ENCODE peak calls at places on chromosomes 6 and 20, in four cellular contexts. B, X, L and Q are unnamed samples.

GRCh38 chr6:156776470-156776840 is 723 bp upstream of the ARID1B start:
- DNase-seq in B (no peak), L (peak), X (no peak), Q (peak)

GRCh38 chr6:161477901-161478425 is 204.1 kb upstream of the AGPAT4 start:
- DNase-seq in X (no peak), B (no peak), L (no peak), Q (no peak)

GRCh38 chr6:144321839-144322591 is 36.9 kb downstream of the UTRN start:
- DNase-seq in L (no peak), B (no peak), X (no peak), Q (no peak)

GRCh38 chr6:158630944-158631616 is 13.5 kb downstream of the DYNLT1 start:
- DNase-seq in X (no peak), L (no peak), B (no peak), Q (no peak)

GRCh38 chr6:10453596-10453995 is 38.7 kb upstream of the TFAP2A start:
- DNase-seq in B (no peak), X (no peak), L (no peak), Q (no peak)

GRCh38 chr6:102517506-102517905 is 1124.0 kb downstream of the GRIK2 start:
- DNase-seq in X (no peak), L (no peak), B (no peak), Q (no peak)

GRCh38 chr6:5580736-5581568 is 319.6 kb downstream of the FARS2 start:
- DNase-seq in L (no peak), B (no peak), X (no peak), Q (no peak)

GRCh38 chr20:10603971-10604864 is 69.6 kb downstream of the JAG1 start:
- DNase-seq in L (peak), X (no peak), B (no peak), Q (no peak)

GRCh38 chr6:166692723-166693302 is 65.8 kb upstream of the RPS6KA2 start:
- DNase-seq in B (no peak), L (no peak), X (no peak), Q (no peak)

GRCh38 chr20:46984391-46984790 is 89.7 kb downstream of the EYA2 start:
- DNase-seq in X (no peak), L (no peak), B (no peak), Q (no peak)

GRCh38 chr6:25083784-25084507 is 148.2 kb upstream of the RIPOR2 start:
- DNase-seq in L (peak), X (no peak), B (no peak), Q (no peak)

GRCh38 chr6:30151580-30151979 is 9.4 kb downstream of the TRIM10 start:
- DNase-seq in B (peak), L (no peak), X (no peak), Q (no peak)

GRCh38 chr6:145904391-145904790 is 59.8 kb downstream of the SHPRH start:
- DNase-seq in B (no peak), L (no peak), X (no peak), Q (no peak)

GRCh38 chr6:135146160-135146920 is 34.8 kb upstream of the MYB start:
- DNase-seq in X (no peak), L (no peak), B (no peak), Q (peak)

GRCh38 chr20:63178889-63179751 is 36.8 kb downstream of the YTHDF1 start:
- DNase-seq in L (no peak), B (peak), X (peak), Q (peak)

GRCh38 chr6:169118346-169118830 is 135.3 kb downstream of the THBS2 start:
- DNase-seq in B (no peak), L (no peak), X (no peak), Q (no peak)

GRCh38 chr6:139754898-139755754 is 380.7 kb upstream of the CITED2 start:
- DNase-seq in X (no peak), B (no peak), L (peak), Q (no peak)
- TF ChIP-seq ELF4 in X (no peak), B (no peak), L (no peak), Q (no peak)

GRCh38 chr6:149336529-149336928 is 19.0 kb downstream of the TAB2 start:
- DNase-seq in X (no peak), B (no peak), L (no peak), Q (no peak)
- TF ChIP-seq ELF4 in X (no peak), B (no peak), L (no peak), Q (no peak)

GRCh38 chr20:31859266-31859997 is 10.9 kb downstream of the DUSP15 start:
- DNase-seq in L (no peak), X (peak), B (no peak), Q (no peak)
- TF ChIP-seq ELF4 in L (no peak), X (no peak), B (no peak), Q (no peak)

GRCh38 chr6:31465185-31465536 is 32.8 kb upstream of the MICB start:
- DNase-seq in B (no peak), L (no peak), X (no peak), Q (no peak)
- TF ChIP-seq ELF4 in B (no peak), L (no peak), X (no peak), Q (no peak)

GRCh38 chr6:34792605-34793500 is 970 bp downstream of the BLTP3A start:
- DNase-seq in B (no peak), L (peak), X (peak), Q (peak)
- TF ChIP-seq ELF4 in B (peak), L (no peak), X (no peak), Q (no peak)